ENCODE peak calls at places on chromosomes 4 and X, in nine cellular contexts. One of them, this sample, is unnamed.

GRCh38 chrX:48834383-48834709 is 1.1 kb downstream of the PCSK1N start:
- DNase-seq in kidney: no peak
- DNase-seq in heart right ventricle: no peak
- DNase-seq in HCT116: no peak
- DNase-seq in cardiac muscle cell: no peak
- DNase-seq in thoracic aorta: no peak
- DNase-seq in sigmoid colon: no peak
- DNase-seq in fibroblast of lung: no peak
- DNase-seq in stomach: no peak
- DNase-seq in this sample: no peak

GRCh38 chr4:2861631-2862436 is 18.2 kb downstream of the ADD1 start:
- DNase-seq in HCT116: no peak
- DNase-seq in heart right ventricle: no peak
- DNase-seq in thoracic aorta: no peak
- DNase-seq in sigmoid colon: no peak
- DNase-seq in stomach: no peak
- DNase-seq in fibroblast of lung: no peak
- DNase-seq in cardiac muscle cell: no peak
- DNase-seq in kidney: no peak
- DNase-seq in this sample: no peak

GRCh38 chr4:6641164-6641970 is 882 bp downstream of the MRFAP1 start:
- DNase-seq in thoracic aorta: no peak
- DNase-seq in stomach: peak; percentile 40
- DNase-seq in kidney: no peak
- DNase-seq in heart right ventricle: peak; percentile 32
- DNase-seq in HCT116: no peak
- DNase-seq in sigmoid colon: no peak
- DNase-seq in cardiac muscle cell: peak; percentile 52
- DNase-seq in fibroblast of lung: peak; percentile 44
- DNase-seq in this sample: no peak

GRCh38 chr4:169658970-169659735 is 38.8 kb downstream of the CLCN3 start:
- DNase-seq in fibroblast of lung: no peak
- DNase-seq in cardiac muscle cell: no peak
- DNase-seq in kidney: no peak
- DNase-seq in heart right ventricle: no peak
- DNase-seq in HCT116: no peak
- DNase-seq in sigmoid colon: no peak
- DNase-seq in thoracic aorta: no peak
- DNase-seq in stomach: no peak
- DNase-seq in this sample: no peak

GRCh38 chr4:2168469-2169319 is 73.2 kb downstream of the HAUS3 start:
- DNase-seq in cardiac muscle cell: no peak
- DNase-seq in kidney: no peak
- DNase-seq in thoracic aorta: no peak
- DNase-seq in HCT116: no peak
- DNase-seq in fibroblast of lung: no peak
- DNase-seq in stomach: peak; percentile 55
- DNase-seq in sigmoid colon: no peak
- DNase-seq in heart right ventricle: no peak
- DNase-seq in this sample: no peak

GRCh38 chrX:120251471-120252011 is 929 bp downstream of the ZBTB33 start:
- DNase-seq in fibroblast of lung: peak; percentile 18
- DNase-seq in thoracic aorta: no peak
- DNase-seq in sigmoid colon: peak; percentile 72
- DNase-seq in HCT116: no peak
- DNase-seq in heart right ventricle: peak; percentile 17
- DNase-seq in stomach: peak; percentile 27
- DNase-seq in cardiac muscle cell: peak; percentile 46
- DNase-seq in kidney: no peak
- DNase-seq in this sample: no peak

GRCh38 chr4:16532240-16532990 is 306.1 kb upstream of the TAPT1 start:
- DNase-seq in HCT116: no peak
- DNase-seq in stomach: no peak
- DNase-seq in thoracic aorta: no peak
- DNase-seq in heart right ventricle: no peak
- DNase-seq in kidney: no peak
- DNase-seq in fibroblast of lung: peak; percentile 96
- DNase-seq in cardiac muscle cell: peak; percentile 95
- DNase-seq in sigmoid colon: no peak
- DNase-seq in this sample: peak; percentile 92

GRCh38 chr4:124903995-124904722 is 191.6 kb upstream of the ANKRD50 start:
- DNase-seq in fibroblast of lung: peak; percentile 82
- DNase-seq in kidney: no peak
- DNase-seq in heart right ventricle: no peak
- DNase-seq in thoracic aorta: no peak
- DNase-seq in cardiac muscle cell: peak; percentile 79
- DNase-seq in HCT116: peak; percentile 47
- DNase-seq in stomach: peak; percentile 62
- DNase-seq in sigmoid colon: no peak
- DNase-seq in this sample: no peak

GRCh38 chr4:150283689-150284088 is 205.4 kb downstream of the DCLK2 start:
- DNase-seq in HCT116: no peak
- DNase-seq in cardiac muscle cell: peak; percentile 93
- DNase-seq in kidney: no peak
- DNase-seq in thoracic aorta: no peak
- DNase-seq in fibroblast of lung: peak; percentile 96
- DNase-seq in heart right ventricle: no peak
- DNase-seq in sigmoid colon: no peak
- DNase-seq in stomach: no peak
- DNase-seq in this sample: peak; percentile 96

GRCh38 chr4:173074501-173074946 is 94.1 kb upstream of the GALNT7 start:
- DNase-seq in stomach: peak; percentile 37
- DNase-seq in heart right ventricle: no peak
- DNase-seq in cardiac muscle cell: peak; percentile 83
- DNase-seq in fibroblast of lung: peak; percentile 89
- DNase-seq in HCT116: peak; percentile 4
- DNase-seq in kidney: no peak
- DNase-seq in thoracic aorta: no peak
- DNase-seq in sigmoid colon: no peak
- DNase-seq in this sample: peak; percentile 65

GRCh38 chr4:88104902-88105610 is 53.4 kb downstream of the ABCG2 start:
- DNase-seq in kidney: no peak
- DNase-seq in cardiac muscle cell: peak; percentile 26
- DNase-seq in stomach: no peak
- DNase-seq in thoracic aorta: no peak
- DNase-seq in heart right ventricle: no peak
- DNase-seq in HCT116: no peak
- DNase-seq in sigmoid colon: no peak
- DNase-seq in fibroblast of lung: peak; percentile 69
- DNase-seq in this sample: peak; percentile 31

GRCh38 chr4:134666640-134667039 is 465.1 kb upstream of the PABPC4L start:
- DNase-seq in thoracic aorta: no peak
- DNase-seq in cardiac muscle cell: no peak
- DNase-seq in HCT116: no peak
- DNase-seq in heart right ventricle: no peak
- DNase-seq in stomach: no peak
- DNase-seq in fibroblast of lung: no peak
- DNase-seq in sigmoid colon: no peak
- DNase-seq in kidney: no peak
- DNase-seq in this sample: no peak

GRCh38 chrX:154382483-154383069 is 3.5 kb downstream of the EMD start:
- DNase-seq in heart right ventricle: no peak
- DNase-seq in stomach: no peak
- DNase-seq in kidney: no peak
- DNase-seq in thoracic aorta: no peak
- DNase-seq in fibroblast of lung: no peak
- DNase-seq in cardiac muscle cell: no peak
- DNase-seq in sigmoid colon: no peak
- DNase-seq in HCT116: no peak
- DNase-seq in this sample: no peak

GRCh38 chr4:78654809-78655208 is 103.2 kb downstream of the ANXA3 start:
- DNase-seq in kidney: no peak
- DNase-seq in sigmoid colon: no peak
- DNase-seq in cardiac muscle cell: peak; percentile 79
- DNase-seq in fibroblast of lung: peak; percentile 70
- DNase-seq in stomach: no peak
- DNase-seq in thoracic aorta: no peak
- DNase-seq in heart right ventricle: no peak
- DNase-seq in HCT116: no peak
- DNase-seq in this sample: peak; percentile 45

GRCh38 chr4:152109585-152110509 is 349.0 kb upstream of the GATB start:
- DNase-seq in sigmoid colon: no peak
- DNase-seq in stomach: no peak
- DNase-seq in kidney: no peak
- DNase-seq in cardiac muscle cell: peak; percentile 15
- DNase-seq in fibroblast of lung: peak; percentile 18
- DNase-seq in thoracic aorta: no peak
- DNase-seq in heart right ventricle: no peak
- DNase-seq in HCT116: no peak
- DNase-seq in this sample: no peak

GRCh38 chrX:9466115-9466495 is 1.2 kb downstream of the TBL1X start:
- DNase-seq in kidney: peak; percentile 86
- DNase-seq in HCT116: no peak
- DNase-seq in stomach: peak; percentile 51
- DNase-seq in fibroblast of lung: peak; percentile 28
- DNase-seq in thoracic aorta: no peak
- DNase-seq in heart right ventricle: peak; percentile 42
- DNase-seq in cardiac muscle cell: peak; percentile 20
- DNase-seq in sigmoid colon: peak; percentile 88
- DNase-seq in this sample: no peak

GRCh38 chrX:122572461-122572860 is 611.6 kb upstream of the GRIA3 start:
- DNase-seq in stomach: no peak
- DNase-seq in thoracic aorta: no peak
- DNase-seq in kidney: no peak
- DNase-seq in sigmoid colon: no peak
- DNase-seq in heart right ventricle: no peak
- DNase-seq in HCT116: no peak
- DNase-seq in fibroblast of lung: peak; percentile 16
- DNase-seq in cardiac muscle cell: no peak
- DNase-seq in this sample: peak; percentile 21

GRCh38 chr4:126701756-126702155 is 931.0 kb upstream of the INTU start:
- DNase-seq in sigmoid colon: no peak
- DNase-seq in heart right ventricle: peak; percentile 9
- DNase-seq in HCT116: no peak
- DNase-seq in thoracic aorta: no peak
- DNase-seq in cardiac muscle cell: peak; percentile 10
- DNase-seq in fibroblast of lung: peak; percentile 49
- DNase-seq in kidney: no peak
- DNase-seq in stomach: no peak
- DNase-seq in this sample: peak; percentile 33

GRCh38 chrX:12021708-12022107 is 116.6 kb upstream of the FRMPD4 start:
- DNase-seq in fibroblast of lung: no peak
- DNase-seq in heart right ventricle: no peak
- DNase-seq in thoracic aorta: no peak
- DNase-seq in cardiac muscle cell: peak; percentile 38
- DNase-seq in HCT116: no peak
- DNase-seq in stomach: no peak
- DNase-seq in kidney: no peak
- DNase-seq in sigmoid colon: no peak
- DNase-seq in this sample: no peak

GRCh38 chr4:147025042-147025441 is 79.4 kb upstream of the TTC29 start:
- DNase-seq in heart right ventricle: no peak
- DNase-seq in sigmoid colon: no peak
- DNase-seq in fibroblast of lung: no peak
- DNase-seq in kidney: no peak
- DNase-seq in cardiac muscle cell: no peak
- DNase-seq in HCT116: no peak
- DNase-seq in thoracic aorta: no peak
- DNase-seq in stomach: no peak
- DNase-seq in this sample: no peak

GRCh38 chr4:5044341-5044740 is 6.9 kb upstream of the STK32B start:
- DNase-seq in heart right ventricle: no peak
- DNase-seq in HCT116: no peak
- DNase-seq in sigmoid colon: no peak
- DNase-seq in cardiac muscle cell: no peak
- DNase-seq in kidney: no peak
- DNase-seq in fibroblast of lung: no peak
- DNase-seq in stomach: no peak
- DNase-seq in thoracic aorta: no peak
- DNase-seq in this sample: no peak

GRCh38 chr4:16136321-16136720 is 52.5 kb upstream of the PROM1 start:
- DNase-seq in heart right ventricle: no peak
- DNase-seq in thoracic aorta: no peak
- DNase-seq in HCT116: no peak
- DNase-seq in kidney: no peak
- DNase-seq in sigmoid colon: no peak
- DNase-seq in fibroblast of lung: no peak
- DNase-seq in stomach: no peak
- DNase-seq in cardiac muscle cell: peak; percentile 23
- DNase-seq in this sample: no peak

GRCh38 chr4:185928761-185929455 is 116.9 kb upstream of the SORBS2 start:
- DNase-seq in fibroblast of lung: no peak
- DNase-seq in cardiac muscle cell: no peak
- DNase-seq in thoracic aorta: no peak
- DNase-seq in heart right ventricle: no peak
- DNase-seq in kidney: no peak
- DNase-seq in sigmoid colon: no peak
- DNase-seq in HCT116: no peak
- DNase-seq in stomach: no peak
- DNase-seq in this sample: no peak
- H3K4me3 ChIP-seq in fibroblast of lung: no peak overlapping the region
- H3K4me3 ChIP-seq in cardiac muscle cell: no peak overlapping the region
- H3K4me3 ChIP-seq in thoracic aorta: no peak overlapping the region
- H3K4me3 ChIP-seq in heart right ventricle: no peak overlapping the region
- H3K4me3 ChIP-seq in kidney: no peak overlapping the region
- H3K4me3 ChIP-seq in sigmoid colon: no peak overlapping the region
- H3K4me3 ChIP-seq in HCT116: no peak overlapping the region
- H3K4me3 ChIP-seq in stomach: no peak overlapping the region
- H3K4me3 ChIP-seq in this sample: no peak overlapping the region

GRCh38 chr4:113008726-113009125 is 40.7 kb upstream of the ANK2 start:
- DNase-seq in heart right ventricle: no peak
- DNase-seq in stomach: no peak
- DNase-seq in thoracic aorta: no peak
- DNase-seq in cardiac muscle cell: no peak
- DNase-seq in fibroblast of lung: no peak
- DNase-seq in HCT116: no peak
- DNase-seq in sigmoid colon: no peak
- DNase-seq in kidney: no peak
- DNase-seq in this sample: no peak
- TF ChIP-seq CTCF in heart right ventricle: no peak
- TF ChIP-seq CTCF in stomach: no peak
- TF ChIP-seq CTCF in thoracic aorta: no peak
- TF ChIP-seq CTCF in cardiac muscle cell: no peak
- TF ChIP-seq CTCF in fibroblast of lung: no peak
- TF ChIP-seq CTCF in HCT116: no peak
- TF ChIP-seq CTCF in sigmoid colon: no peak
- TF ChIP-seq CTCF in kidney: no peak
- TF ChIP-seq CTCF in this sample: no peak

GRCh38 chrX:130592204-130592603 is 190.4 kb downstream of the RBMX2 start:
- DNase-seq in HCT116: no peak
- DNase-seq in thoracic aorta: no peak
- DNase-seq in heart right ventricle: no peak
- DNase-seq in stomach: no peak
- DNase-seq in sigmoid colon: no peak
- DNase-seq in kidney: no peak
- DNase-seq in fibroblast of lung: no peak
- DNase-seq in cardiac muscle cell: no peak
- DNase-seq in this sample: no peak
- H3K4me3 ChIP-seq in HCT116: no peak overlapping the region
- H3K4me3 ChIP-seq in thoracic aorta: no peak overlapping the region
- H3K4me3 ChIP-seq in heart right ventricle: no peak overlapping the region
- H3K4me3 ChIP-seq in stomach: no peak overlapping the region
- H3K4me3 ChIP-seq in sigmoid colon: no peak overlapping the region
- H3K4me3 ChIP-seq in kidney: no peak overlapping the region
- H3K4me3 ChIP-seq in fibroblast of lung: no peak overlapping the region
- H3K4me3 ChIP-seq in cardiac muscle cell: no peak overlapping the region
- H3K4me3 ChIP-seq in this sample: no peak overlapping the region

DNA sequence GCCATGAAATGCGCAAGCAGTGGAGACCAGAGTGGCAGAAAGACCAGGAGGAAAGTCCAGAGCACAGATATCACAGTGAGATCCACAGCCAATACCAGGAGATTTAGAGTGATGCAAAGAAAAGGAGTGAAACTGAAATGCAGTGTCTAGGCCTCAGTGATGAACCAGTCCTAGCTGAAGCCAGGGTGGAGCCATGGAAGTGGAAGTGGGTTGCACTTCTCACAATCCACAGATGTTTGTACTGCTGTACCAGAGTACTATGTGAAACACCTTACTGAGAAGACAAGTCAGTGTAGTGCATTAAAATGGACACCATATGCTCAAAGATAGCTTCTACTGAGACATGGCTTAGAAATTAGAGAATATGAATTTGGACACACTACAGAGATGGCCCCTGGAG is 403.3 kb downstream of the HNRNPD start:
- DNase-seq in kidney: no peak
- DNase-seq in thoracic aorta: no peak
- DNase-seq in sigmoid colon: no peak
- DNase-seq in stomach: no peak
- DNase-seq in cardiac muscle cell: no peak
- DNase-seq in fibroblast of lung: no peak
- DNase-seq in heart right ventricle: no peak
- DNase-seq in HCT116: no peak
- DNase-seq in this sample: no peak
- TF ChIP-seq CTCF in kidney: no peak
- TF ChIP-seq CTCF in thoracic aorta: no peak
- TF ChIP-seq CTCF in sigmoid colon: no peak
- TF ChIP-seq CTCF in stomach: no peak
- TF ChIP-seq CTCF in cardiac muscle cell: no peak
- TF ChIP-seq CTCF in fibroblast of lung: no peak
- TF ChIP-seq CTCF in heart right ventricle: no peak
- TF ChIP-seq CTCF in HCT116: no peak
- TF ChIP-seq CTCF in this sample: no peak

This sample was measured in AG09309.